ENCODE peak calls at places on chromosomes 11 and 22, in six cellular contexts. F, J, L, M, D and E are unnamed samples.
A peak's percentile ranks its signal among the peaks of the same experiment; 100 is the strongest.

GRCh38 chr22:37176464-37177061 is 11.5 kb downstream of the C1QTNF6 start:
- DNase-seq in F (peak; percentile 47), D (peak; percentile 76), M (peak; percentile 92), L (no peak), J (no peak), E (peak; percentile 57)

GRCh38 chr22:42340695-42341383 is 70.4 kb upstream of the TCF20 start:
- DNase-seq in F (no peak), J (no peak), L (no peak), M (no peak), D (no peak), E (no peak)

GRCh38 chr11:100808904-100809491 is 121.9 kb downstream of the ARHGAP42 start:
- DNase-seq in F (peak; percentile 79), L (no peak), D (no peak), J (no peak), M (peak; percentile 15), E (peak; percentile 69)

GRCh38 chr11:20762112-20762511 is 92.7 kb downstream of the NELL1 start:
- DNase-seq in L (no peak), F (no peak), M (no peak), J (no peak), D (peak; percentile 49), E (no peak)

GRCh38 chr11:74417860-74418508 is 19.8 kb upstream of the PGM2L1 start:
- DNase-seq in J (no peak), F (peak; percentile 28), M (no peak), L (no peak), D (no peak), E (no peak)

GRCh38 chr11:46275964-46276641 is 1.4 kb upstream of the CREB3L1 start:
- DNase-seq in D (no peak), J (no peak), M (no peak), L (no peak), F (no peak), E (no peak)

GRCh38 chr11:121422675-121423074 is 29.4 kb upstream of the SORL1 start:
- DNase-seq in F (no peak), M (no peak), J (no peak), L (no peak), D (no peak), E (no peak)

GRCh38 chr11:77107950-77108349 is 5.3 kb downstream of the OMP start:
- DNase-seq in D (peak; percentile 89), M (peak; percentile 81), F (peak; percentile 91), J (peak; percentile 81), L (peak; percentile 41), E (peak; percentile 92)

GRCh38 chr11:101516546-101516945 is 67.3 kb downstream of the TRPC6 start:
- DNase-seq in D (no peak), M (no peak), L (no peak), F (no peak), J (no peak), E (no peak)

GRCh38 chr11:3939651-3940190 is 84.3 kb downstream of the STIM1 start:
- DNase-seq in L (peak; percentile 73), J (no peak), D (no peak), F (no peak), M (peak; percentile 89), E (peak; percentile 77)

GRCh38 chr11:123454060-123454651 is 24.1 kb downstream of the GRAMD1B start:
- DNase-seq in D (no peak), L (peak; percentile 53), M (no peak), F (peak; percentile 9), J (no peak), E (peak; percentile 58)

GRCh38 chr11:85742873-85743275 is 56.9 kb upstream of the CCDC89 start:
- DNase-seq in D (no peak), F (no peak), L (no peak), M (no peak), J (no peak), E (no peak)

GRCh38 chr22:25027052-25027525 is 74.6 kb downstream of the KIAA1671 start:
- DNase-seq in D (no peak), M (no peak), L (no peak), F (no peak), J (no peak), E (no peak)

GRCh38 chr22:36010913-36011312 is 17.7 kb downstream of the RBFOX2 start:
- DNase-seq in L (peak; percentile 67), M (peak; percentile 87), J (peak; percentile 37), F (peak; percentile 76), D (no peak), E (peak; percentile 72)

GRCh38 chr22:38110863-38111852 is 674 bp upstream of the BAIAP2L2 start:
- DNase-seq in L (no peak), F (no peak), M (peak; percentile 32), D (no peak), J (peak; percentile 29), E (no peak)

GRCh38 chr11:126083829-126084607 is 21.4 kb upstream of the CDON start:
- DNase-seq in J (no peak), L (no peak), F (no peak), D (no peak), M (no peak), E (no peak)

GRCh38 chr11:3977078-3977477 is 117.5 kb upstream of the RRM1 start:
- DNase-seq in F (no peak), M (no peak), L (no peak), D (no peak), J (no peak), E (no peak)

GRCh38 chr11:92475824-92476223 is 251.2 kb downstream of the FAT3 start:
- DNase-seq in D (no peak), M (no peak), L (no peak), F (no peak), J (no peak), E (no peak)

GRCh38 chr11:56843816-56844215 is 95.3 kb upstream of the OR9G4 start:
- DNase-seq in J (no peak), M (no peak), F (no peak), D (no peak), L (no peak), E (no peak)

GRCh38 chr11:131511794-131512193 is 141.4 kb downstream of the NTM start:
- DNase-seq in J (no peak), L (no peak), M (peak; percentile 2), F (peak; percentile 3), D (peak; percentile 41), E (no peak)

DNA sequence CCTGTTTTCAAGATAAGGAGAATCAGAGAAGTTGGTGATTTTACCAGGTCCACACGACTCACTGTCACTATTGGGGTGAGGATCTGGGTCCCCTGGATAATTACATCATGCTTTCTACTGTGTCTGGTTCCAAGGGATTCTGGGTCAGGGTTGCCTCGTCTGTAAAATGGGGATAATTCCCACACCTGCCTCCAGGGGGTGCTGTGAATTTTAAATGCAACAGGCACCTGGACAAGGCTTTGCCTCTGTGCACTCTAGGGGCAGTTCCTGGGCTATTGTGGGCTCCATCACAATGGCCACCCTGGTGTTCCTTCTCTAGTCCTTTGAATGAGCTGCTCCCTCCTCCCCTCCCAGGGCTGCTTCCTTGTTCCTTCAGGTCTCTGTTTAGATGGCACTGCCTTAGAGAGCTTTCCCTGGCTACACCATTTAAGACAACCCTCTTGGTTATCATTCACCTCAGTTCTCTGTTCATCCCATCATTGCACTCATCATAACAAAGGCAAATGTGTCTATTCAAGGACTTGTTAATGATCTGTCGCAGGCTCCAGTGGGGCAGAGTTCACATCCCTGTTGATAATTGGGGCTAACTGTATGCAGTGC is 178.6 kb downstream of the MIAT start:
- DNase-seq in F (peak; percentile 40), L (no peak), D (peak; percentile 70), M (peak; percentile 23), J (no peak), E (peak; percentile 32)
- TF ChIP-seq CTCF in F (peak; percentile 73), L (peak; percentile 65), D (peak; percentile 26), M (peak; percentile 67), J (peak; percentile 61), E (peak; percentile 68)

GRCh38 chr11:83223457-83223856 is 29.9 kb downstream of the ANKRD42 start:
- DNase-seq in M (no peak), F (no peak), J (no peak), D (no peak), L (no peak), E (no peak)
- H3K4me3 ChIP-seq in M (no peak overlapping the region), F (no peak overlapping the region), J (no peak overlapping the region), D (no peak overlapping the region), L (no peak overlapping the region), E (no peak overlapping the region)

DNA sequence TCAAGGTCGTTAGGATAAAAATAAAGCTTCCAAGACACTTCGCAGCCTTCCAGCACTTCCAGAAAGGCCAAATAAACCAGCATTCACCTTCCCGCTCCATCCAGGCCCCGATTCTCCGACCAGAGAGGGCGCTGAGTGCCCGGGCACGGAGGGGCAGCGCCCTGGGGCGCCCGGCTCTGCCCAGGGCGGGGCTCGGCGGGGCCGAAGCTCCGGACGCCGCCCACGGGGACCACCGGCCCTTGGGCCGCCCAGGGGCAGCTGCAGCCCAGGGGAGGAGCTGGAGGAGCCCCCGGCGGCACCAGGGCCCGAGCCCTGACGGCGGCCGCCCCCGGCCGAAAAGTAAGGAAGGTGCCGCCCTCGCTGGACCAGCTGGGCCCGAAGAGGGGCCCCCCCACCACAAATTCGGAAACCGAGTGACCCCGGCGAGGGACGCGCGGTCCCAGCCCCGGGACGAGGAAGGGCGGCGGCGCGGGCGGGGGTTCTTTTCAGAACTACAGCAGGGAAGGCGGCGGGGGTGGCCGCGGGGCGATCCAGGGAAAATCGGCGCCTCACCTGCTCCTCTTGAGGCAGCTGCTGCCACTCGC is 346 bp downstream of the ATL3 start:
- DNase-seq in D (peak; percentile 62), J (no peak), F (no peak), L (no peak), M (no peak), E (no peak)
- TF ChIP-seq CTCF in D (no peak), J (peak; percentile 45), F (peak; percentile 56), L (peak; percentile 46), M (peak; percentile 39), E (peak; percentile 56)

GRCh38 chr22:19041403-19042074 is 80.7 kb downstream of the DGCR2 start:
- DNase-seq in M (no peak), L (no peak), F (no peak), D (no peak), J (no peak), E (no peak)

GRCh38 chr22:19042285-19043110 is 79.7 kb downstream of the DGCR2 start:
- DNase-seq in L (no peak), D (no peak), J (no peak), F (no peak), M (no peak), E (no peak)

GRCh38 chr22:19044381-19044780 is 77.8 kb downstream of the DGCR2 start:
- DNase-seq in J (no peak), F (no peak), L (no peak), D (no peak), M (no peak), E (no peak)

GRCh38 chr22:19045094-19045493 is 77.1 kb downstream of the DGCR2 start:
- DNase-seq in J (no peak), D (no peak), L (no peak), M (no peak), F (no peak), E (no peak)

DNA sequence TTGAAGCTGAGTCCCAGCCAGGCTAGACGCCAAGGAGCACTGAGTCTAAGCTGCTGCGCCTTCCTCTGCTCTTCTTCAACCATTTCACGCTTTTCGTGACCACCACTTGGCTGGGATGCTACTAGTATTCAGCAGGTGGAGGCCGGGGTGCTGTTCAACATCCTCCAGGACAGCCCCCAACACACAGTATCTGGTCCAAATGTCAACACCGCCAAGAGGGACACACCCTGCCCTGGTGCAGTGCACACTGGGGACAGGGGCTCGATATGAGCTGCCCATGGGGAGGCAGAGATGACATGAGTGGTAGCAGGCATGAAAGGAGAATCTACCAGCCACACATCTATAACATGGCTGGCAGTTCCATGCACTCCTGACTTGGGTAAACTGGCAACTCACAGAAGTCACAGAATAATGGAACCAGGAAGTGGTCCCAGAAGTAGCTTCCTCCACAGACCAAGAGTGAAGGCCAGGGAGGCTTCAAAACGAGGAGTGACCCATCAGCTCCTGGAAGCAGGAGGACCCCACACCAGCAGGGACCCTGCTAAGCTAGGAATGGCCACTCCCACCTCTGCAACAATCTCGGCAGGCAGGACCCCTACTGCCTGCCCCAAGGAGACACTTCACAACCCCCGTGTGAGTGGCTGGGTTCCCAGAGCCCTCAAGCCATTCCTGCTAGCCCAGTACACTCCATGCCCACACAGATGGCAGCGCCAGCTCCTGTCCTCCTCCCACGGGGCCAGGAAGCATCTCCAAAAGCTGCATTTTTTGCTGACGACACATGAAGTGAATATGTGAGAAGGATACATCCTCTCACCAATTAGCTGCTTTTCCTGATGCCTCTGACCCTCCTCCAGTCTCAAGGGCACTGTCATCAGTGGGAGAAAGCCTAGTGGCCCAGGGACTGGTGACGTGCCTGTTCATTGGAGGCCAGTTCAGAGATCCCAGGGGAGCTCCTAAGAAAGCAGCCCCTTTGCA is 78.8 kb downstream of the DGCR2 start:
- DNase-seq in F (no peak), J (no peak), M (peak; percentile 45), D (no peak), L (no peak), E (no peak)
- H3K4me3 ChIP-seq in F (no peak overlapping the region), J (no peak overlapping the region), M (no peak overlapping the region), D (no peak overlapping the region), L (no peak overlapping the region), E (no peak overlapping the region)